ENCODE peak calls at places on chromosomes 6 and 20, in four cellular contexts. R, T, W and K are unnamed samples.

GRCh38 chr6:104809116-104809515 is 50.6 kb downstream of the HACE1 start:
- DNase-seq in R (no peak), W (no peak), T (no peak), K (no peak)

GRCh38 chr20:25470045-25470444 is 62.6 kb downstream of the GINS1 start:
- DNase-seq in R (peak), T (peak), W (peak), K (no peak)

GRCh38 chr6:149813351-149813750 is 50.8 kb downstream of the LRP11 start:
- DNase-seq in T (no peak), W (no peak), R (no peak), K (no peak)

GRCh38 chr6:26611599-26611998 is 14.8 kb downstream of the ABT1 start:
- DNase-seq in T (no peak), W (no peak), R (no peak), K (no peak)

GRCh38 chr6:30411515-30412207 is 66.7 kb downstream of the RPP21 start:
- DNase-seq in W (peak), T (no peak), R (peak), K (peak)

GRCh38 chr6:49415358-49415757 is 47.7 kb downstream of the MMUT start:
- DNase-seq in R (no peak), T (no peak), W (no peak), K (no peak)

GRCh38 chr6:13863699-13864155 is 49.4 kb upstream of the MCUR1 start:
- DNase-seq in W (no peak), T (no peak), R (no peak), K (no peak)

GRCh38 chr6:13908955-13909381 is 15.8 kb upstream of the RNF182 start:
- DNase-seq in W (peak), R (peak), T (peak), K (peak)

GRCh38 chr6:134464690-134465411 is 146.9 kb upstream of the SGK1 start:
- DNase-seq in R (peak), W (no peak), T (peak), K (no peak)

GRCh38 chr20:32625996-32626395 is 40.9 kb upstream of the NOL4L start:
- DNase-seq in T (no peak), W (no peak), R (no peak), K (no peak)

GRCh38 chr6:53679446-53679933 is 13.9 kb upstream of the KLHL31 start:
- DNase-seq in W (no peak), T (peak), R (peak), K (no peak)

GRCh38 chr20:36120991-36121390 is 33.5 kb upstream of the EPB41L1 start:
- DNase-seq in T (no peak), R (no peak), W (no peak), K (no peak)

GRCh38 chr6:124964764-124965105 is 2.5 kb downstream of the RNF217 start:
- DNase-seq in W (no peak), T (no peak), R (peak), K (no peak)

GRCh38 chr6:44667226-44667625 is 279.7 kb downstream of the CDC5L start:
- DNase-seq in R (no peak), W (no peak), T (no peak), K (no peak)

GRCh38 chr6:134657751-134658522 is 292.0 kb downstream of the ALDH8A1 start:
- DNase-seq in W (no peak), R (peak), T (no peak), K (no peak)

GRCh38 chr6:156912431-156912830 is 135.3 kb downstream of the ARID1B start:
- DNase-seq in W (no peak), T (peak), R (no peak), K (no peak)

GRCh38 chr6:129015721-129016120 is 132.8 kb downstream of the LAMA2 start:
- DNase-seq in T (no peak), W (no peak), R (no peak), K (no peak)

GRCh38 chr6:30317913-30318589 is 8.7 kb upstream of the TRIM39 start:
- DNase-seq in R (no peak), W (no peak), T (no peak), K (peak)

GRCh38 chr6:111972714-111973678 is 80.9 kb upstream of the CCN6 start:
- DNase-seq in T (no peak), R (peak), W (peak), K (peak)

GRCh38 chr6:110358536-110359148 is 493 bp upstream of the METTL24 start:
- DNase-seq in T (no peak), R (no peak), W (no peak), K (no peak)

GRCh38 chr6:108966855-108967755 is 118.9 kb downstream of the ARMC2 start:
- DNase-seq in W (no peak), T (no peak), R (peak), K (peak)

GRCh38 chr6:69758214-69758613 is 38.6 kb downstream of the LMBRD1 start:
- DNase-seq in T (no peak), R (no peak), W (no peak), K (no peak)

GRCh38 chr6:109472132-109472995 is 10.7 kb downstream of the ZBTB24 start:
- DNase-seq in W (no peak), R (no peak), T (no peak), K (no peak)

GRCh38 chr6:3458706-3459421 is 2.0 kb upstream of the SLC22A23 start:
- DNase-seq in T (no peak), W (no peak), R (no peak), K (no peak)

GRCh38 chr6:132011582-132011981 is 60.4 kb upstream of the CCN2 start:
- DNase-seq in W (no peak), T (no peak), R (no peak), K (no peak)

GRCh38 chr6:56593801-56594318 is 48.8 kb downstream of the DST start:
- DNase-seq in T (peak), W (no peak), R (peak), K (no peak)

GRCh38 chr6:39980839-39981580 is 46.7 kb upstream of the MOCS1 start:
- DNase-seq in W (no peak), R (peak), T (peak), K (no peak)

GRCh38 chr6:30896541-30896940 is 11.5 kb upstream of the GTF2H4 start:
- DNase-seq in R (no peak), W (no peak), T (no peak), K (no peak)